ENCODE peak calls at places on chromosome 19, in seven cellular contexts. K, E, I, M, F, V and T are unnamed samples.

GRCh38 chr19:52231154-52231565 is 38.2 kb upstream of the ZNF766 start:
- DNase-seq in I (no peak), E (no peak), F (peak), K (no peak), M (peak), V (no peak), T (no peak)

GRCh38 chr19:7266832-7267231 is 27.4 kb downstream of the INSR start:
- DNase-seq in K (no peak), V (no peak), M (no peak), I (no peak), E (no peak), F (no peak), T (no peak)

GRCh38 chr19:45769821-45770191 is 754 bp upstream of the SIX5 start:
- DNase-seq in M (no peak), I (peak), E (peak), F (peak), V (peak), K (no peak), T (no peak)

GRCh38 chr19:489418-490196 is 6.7 kb upstream of the MADCAM1 start:
- DNase-seq in I (no peak), E (no peak), F (peak), K (no peak), M (peak), V (no peak), T (peak)

GRCh38 chr19:35545855-35546381 is 492 bp downstream of the TMEM147 start:
- DNase-seq in V (peak), E (peak), M (no peak), I (peak), K (peak), F (no peak), T (peak)

GRCh38 chr19:17092696-17093095 is 17.1 kb downstream of the MYO9B start:
- DNase-seq in I (no peak), M (no peak), F (no peak), E (no peak), V (no peak), K (no peak), T (no peak)

GRCh38 chr19:47443331-47443730 is 24.0 kb upstream of the MEIS3 start:
- DNase-seq in E (no peak), K (no peak), I (no peak), M (no peak), F (no peak), V (no peak), T (no peak)

GRCh38 chr19:57560049-57560491 is 407 bp upstream of the ZNF550 start:
- DNase-seq in F (peak), I (peak), K (no peak), M (peak), E (no peak), V (no peak), T (peak)

GRCh38 chr19:53875602-53876340 is 6.2 kb upstream of the PRKCG start:
- DNase-seq in F (no peak), M (no peak), I (no peak), E (no peak), V (no peak), K (no peak), T (no peak)

GRCh38 chr19:21451187-21451586 is 54.2 kb upstream of the ZNF429 start:
- DNase-seq in F (no peak), I (no peak), V (no peak), M (no peak), K (no peak), E (no peak), T (no peak)

GRCh38 chr19:29092712-29093552 is 120.0 kb downstream of the UQCRFS1 start:
- DNase-seq in I (no peak), K (no peak), M (no peak), F (no peak), E (no peak), V (no peak), T (no peak)

GRCh38 chr19:11387154-11388034 is 3.3 kb upstream of the EPOR start:
- DNase-seq in M (no peak), E (no peak), K (no peak), F (no peak), I (no peak), V (no peak), T (peak)

GRCh38 chr19:56153507-56153906 is 12.4 kb downstream of the ZNF444 start:
- DNase-seq in I (no peak), V (no peak), M (no peak), E (no peak), F (no peak), K (no peak), T (peak)

GRCh38 chr19:47028372-47028672 is 8.7 kb downstream of the NPAS1 start:
- DNase-seq in F (no peak), E (no peak), I (no peak), K (no peak), V (no peak), M (no peak), T (no peak)

GRCh38 chr19:48718711-48719231 is 754 bp downstream of the MAMSTR start:
- DNase-seq in V (no peak), E (no peak), I (no peak), K (no peak), F (no peak), M (no peak), T (no peak)

GRCh38 chr19:18128044-18128443 is 24.9 kb upstream of the PIK3R2 start:
- DNase-seq in V (no peak), I (no peak), E (no peak), F (no peak), K (no peak), M (no peak), T (no peak)

GRCh38 chr19:6753178-6754031 is 13.8 kb downstream of the SH2D3A start:
- DNase-seq in F (peak), V (peak), M (peak), E (peak), K (no peak), I (peak), T (peak)

GRCh38 chr19:4007836-4008539 is 452 bp downstream of the PIAS4 start:
- DNase-seq in F (no peak), K (peak), V (no peak), E (peak), M (no peak), I (no peak), T (peak)